ENCODE peak calls at places on chromosomes 7 and 10, in five cellular contexts. One of them, this sample, is unnamed.

GRCh38 chr7:29337628-29338116 is 143.1 kb downstream of the CHN2 start:
- DNase-seq in sigmoid colon: no peak
- DNase-seq in stomach: no peak
- DNase-seq in SK-N-SH: no peak
- DNase-seq in transverse colon: no peak
- DNase-seq in this sample: no peak

GRCh38 chr10:32454148-32454547 is 8.2 kb downstream of the CCDC7 start:
- DNase-seq in SK-N-SH: no peak
- DNase-seq in sigmoid colon: no peak
- DNase-seq in stomach: no peak
- DNase-seq in transverse colon: peak
- DNase-seq in this sample: no peak

GRCh38 chr7:8320174-8320573 is 58.2 kb upstream of the ICA1 start:
- DNase-seq in sigmoid colon: no peak
- DNase-seq in transverse colon: no peak
- DNase-seq in stomach: no peak
- DNase-seq in SK-N-SH: no peak
- DNase-seq in this sample: no peak

GRCh38 chr10:33157108-33157507 is 177.4 kb downstream of the NRP1 start:
- DNase-seq in stomach: no peak
- DNase-seq in SK-N-SH: no peak
- DNase-seq in transverse colon: no peak
- DNase-seq in sigmoid colon: no peak
- DNase-seq in this sample: no peak

GRCh38 chr7:141480953-141481352 is 70.3 kb upstream of the AGK start:
- DNase-seq in transverse colon: no peak
- DNase-seq in sigmoid colon: no peak
- DNase-seq in stomach: no peak
- DNase-seq in SK-N-SH: peak
- DNase-seq in this sample: no peak

GRCh38 chr10:58278274-58278961 is 9.5 kb downstream of the CISD1 start:
- DNase-seq in SK-N-SH: no peak
- DNase-seq in sigmoid colon: no peak
- DNase-seq in transverse colon: no peak
- DNase-seq in stomach: no peak
- DNase-seq in this sample: no peak

GRCh38 chr10:99775850-99776249 is 6.6 kb upstream of the ABCC2 start:
- DNase-seq in SK-N-SH: peak
- DNase-seq in transverse colon: no peak
- DNase-seq in sigmoid colon: no peak
- DNase-seq in stomach: no peak
- DNase-seq in this sample: no peak

GRCh38 chr10:93438796-93439253 is 43.3 kb downstream of the MYOF start:
- DNase-seq in transverse colon: peak
- DNase-seq in SK-N-SH: no peak
- DNase-seq in stomach: peak
- DNase-seq in sigmoid colon: no peak
- DNase-seq in this sample: no peak

GRCh38 chr10:112653215-112653614 is 206.2 kb downstream of the VTI1A start:
- DNase-seq in SK-N-SH: no peak
- DNase-seq in sigmoid colon: no peak
- DNase-seq in transverse colon: peak
- DNase-seq in stomach: no peak
- DNase-seq in this sample: no peak

GRCh38 chr7:139635521-139636240 is 112.2 kb downstream of the CLEC2L start:
- DNase-seq in SK-N-SH: no peak
- DNase-seq in stomach: no peak
- DNase-seq in transverse colon: no peak
- DNase-seq in sigmoid colon: no peak
- DNase-seq in this sample: no peak

GRCh38 chr7:1425292-1426136 is 33.8 kb downstream of the MICALL2 start:
- DNase-seq in stomach: no peak
- DNase-seq in transverse colon: no peak
- DNase-seq in SK-N-SH: peak
- DNase-seq in sigmoid colon: no peak
- DNase-seq in this sample: no peak

GRCh38 chr7:137670521-137671064 is 176.2 kb downstream of the DGKI start:
- DNase-seq in sigmoid colon: no peak
- DNase-seq in transverse colon: no peak
- DNase-seq in SK-N-SH: peak
- DNase-seq in stomach: no peak
- DNase-seq in this sample: no peak

GRCh38 chr7:107690084-107690483 is 29.5 kb downstream of the SLC26A4 start:
- DNase-seq in SK-N-SH: no peak
- DNase-seq in stomach: no peak
- DNase-seq in sigmoid colon: no peak
- DNase-seq in transverse colon: no peak
- DNase-seq in this sample: no peak

GRCh38 chr7:51369746-51370145 is 53.1 kb upstream of the COBL start:
- DNase-seq in SK-N-SH: no peak
- DNase-seq in transverse colon: no peak
- DNase-seq in sigmoid colon: no peak
- DNase-seq in stomach: no peak
- DNase-seq in this sample: no peak

GRCh38 chr7:105677395-105677701 is 96.1 kb upstream of the EFCAB10 start:
- DNase-seq in transverse colon: no peak
- DNase-seq in stomach: no peak
- DNase-seq in SK-N-SH: no peak
- DNase-seq in sigmoid colon: no peak
- DNase-seq in this sample: no peak

GRCh38 chr7:105674200-105675030 is 93.1 kb upstream of the EFCAB10 start:
- DNase-seq in SK-N-SH: no peak
- DNase-seq in stomach: no peak
- DNase-seq in sigmoid colon: no peak
- DNase-seq in transverse colon: no peak
- DNase-seq in this sample: no peak

GRCh38 chr7:105673367-105674188 is 92.3 kb upstream of the EFCAB10 start:
- DNase-seq in transverse colon: peak
- DNase-seq in sigmoid colon: peak
- DNase-seq in SK-N-SH: no peak
- DNase-seq in stomach: peak
- DNase-seq in this sample: no peak

GRCh38 chr7:105677803-105678583 is 96.7 kb upstream of the EFCAB10 start:
- DNase-seq in transverse colon: peak
- DNase-seq in sigmoid colon: no peak
- DNase-seq in SK-N-SH: no peak
- DNase-seq in stomach: peak
- DNase-seq in this sample: no peak

DNA sequence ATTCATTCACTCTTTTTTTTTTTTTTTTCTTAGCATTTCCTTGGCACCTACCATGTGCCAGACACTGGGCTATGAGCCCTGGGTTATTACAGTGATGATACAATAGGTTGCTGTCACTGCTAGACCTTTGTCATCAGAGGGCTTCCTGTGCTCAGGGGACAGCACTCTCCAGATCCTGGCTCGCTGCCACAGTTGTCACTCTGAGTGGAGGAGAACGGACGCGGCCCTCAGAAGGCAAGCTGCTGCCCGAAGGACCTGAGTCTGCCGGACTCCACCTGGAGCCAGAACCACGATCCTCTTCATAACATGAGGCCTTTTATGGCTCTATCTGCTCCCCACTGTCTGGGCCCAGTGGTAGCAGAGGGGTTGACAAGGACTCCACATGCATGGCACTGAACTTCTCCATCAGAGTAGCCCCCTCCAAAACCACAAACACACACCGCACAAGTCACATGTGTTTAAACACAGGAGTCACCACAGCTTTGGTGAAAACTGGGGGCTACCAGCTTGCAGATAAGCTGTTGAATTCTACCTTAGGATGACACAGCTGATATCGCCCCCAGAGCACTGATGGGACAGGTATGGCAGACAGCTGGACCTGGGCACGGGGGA is 94.7 kb upstream of the EFCAB10 start:
- DNase-seq in stomach: peak
- DNase-seq in sigmoid colon: no peak
- DNase-seq in transverse colon: peak
- DNase-seq in SK-N-SH: no peak
- DNase-seq in this sample: no peak
- TF ChIP-seq POLR2AphosphoS5 in stomach: no peak
- TF ChIP-seq POLR2AphosphoS5 in sigmoid colon: no peak
- TF ChIP-seq POLR2AphosphoS5 in transverse colon: no peak
- TF ChIP-seq POLR2AphosphoS5 in SK-N-SH: no peak
- TF ChIP-seq POLR2AphosphoS5 in this sample: no peak

GRCh38 chr7:136078630-136079029 is 101.5 kb upstream of the MTPN start:
- DNase-seq in sigmoid colon: no peak
- DNase-seq in transverse colon: no peak
- DNase-seq in SK-N-SH: no peak
- DNase-seq in stomach: no peak
- DNase-seq in this sample: no peak
- TF ChIP-seq EP300 in sigmoid colon: no peak
- TF ChIP-seq EP300 in transverse colon: no peak
- TF ChIP-seq EP300 in SK-N-SH: no peak
- TF ChIP-seq EP300 in stomach: no peak
- TF ChIP-seq EP300 in this sample: no peak

GRCh38 chr10:15715619-15716227 is 4.0 kb downstream of the ITGA8 start:
- DNase-seq in SK-N-SH: peak
- DNase-seq in sigmoid colon: no peak
- DNase-seq in transverse colon: no peak
- DNase-seq in stomach: no peak
- DNase-seq in this sample: no peak

GRCh38 chr10:15719062-15719898 is 442 bp downstream of the ITGA8 start:
- DNase-seq in stomach: no peak
- DNase-seq in transverse colon: peak
- DNase-seq in SK-N-SH: peak
- DNase-seq in sigmoid colon: no peak
- DNase-seq in this sample: no peak

GRCh38 chr10:15720635-15721310 is 1.1 kb upstream of the ITGA8 start:
- DNase-seq in stomach: no peak
- DNase-seq in sigmoid colon: no peak
- DNase-seq in SK-N-SH: no peak
- DNase-seq in transverse colon: no peak
- DNase-seq in this sample: no peak

GRCh38 chr10:15719899-15720634 is at the start of gene ITGA8:
- DNase-seq in stomach: no peak
- DNase-seq in sigmoid colon: no peak
- DNase-seq in SK-N-SH: peak
- DNase-seq in transverse colon: peak
- DNase-seq in this sample: no peak

DNA sequence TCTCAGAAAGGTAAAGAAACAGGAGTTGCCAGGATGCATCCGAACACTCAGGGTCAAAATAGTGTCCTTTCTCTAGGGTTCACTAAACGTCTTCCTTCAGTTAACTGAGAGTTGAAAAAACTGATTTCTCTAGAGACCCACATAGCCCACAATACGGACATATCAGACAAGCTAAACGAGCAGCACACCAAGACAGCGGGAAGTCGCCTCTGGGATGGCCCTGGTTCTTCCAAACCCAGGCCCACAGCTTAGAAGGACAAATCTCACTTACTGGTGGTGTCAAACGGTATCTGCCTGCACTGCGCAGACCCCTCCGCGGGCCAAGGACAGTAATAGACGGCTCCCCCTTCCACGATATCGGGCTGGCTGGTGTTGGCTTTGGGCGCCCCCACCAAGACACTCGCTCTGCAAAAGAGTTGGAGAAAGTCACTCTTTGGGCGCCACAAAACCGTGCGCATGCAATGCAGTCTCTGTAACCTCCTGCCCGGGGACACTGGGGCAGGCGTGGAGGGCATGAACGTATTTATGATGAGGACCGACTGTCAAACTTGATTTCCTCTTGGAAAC is 1.1 kb downstream of the ITGA8 start:
- DNase-seq in stomach: no peak
- DNase-seq in SK-N-SH: no peak
- DNase-seq in transverse colon: no peak
- DNase-seq in sigmoid colon: no peak
- DNase-seq in this sample: no peak
- H3K4me3 ChIP-seq in stomach: peak
- H3K4me3 ChIP-seq in SK-N-SH: no peak
- H3K4me3 ChIP-seq in transverse colon: no peak
- H3K4me3 ChIP-seq in sigmoid colon: no peak
- H3K4me3 ChIP-seq in this sample: peak

DNA sequence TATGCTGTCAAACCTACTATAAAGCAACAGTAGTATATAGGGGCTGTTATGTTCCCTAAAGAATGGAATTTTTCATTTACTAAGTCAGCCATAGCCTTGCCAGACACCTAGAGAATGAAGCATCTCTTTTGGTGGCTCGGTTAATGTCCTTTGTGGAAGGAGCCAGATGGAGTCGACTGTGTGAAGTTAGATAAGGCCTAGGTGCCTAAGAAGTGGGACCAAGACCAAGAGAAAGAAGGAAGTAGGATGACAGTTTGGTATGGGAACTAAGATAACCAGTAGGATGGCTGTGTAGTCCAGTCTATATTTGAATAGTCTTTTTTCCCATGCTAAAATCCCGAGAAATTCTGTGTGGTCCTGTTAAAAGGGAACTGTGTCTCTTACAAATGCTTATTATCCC is 62.2 kb downstream of the REEP3 start:
- DNase-seq in SK-N-SH: no peak
- DNase-seq in transverse colon: no peak
- DNase-seq in sigmoid colon: no peak
- DNase-seq in stomach: no peak
- DNase-seq in this sample: no peak
- TF ChIP-seq POLR2AphosphoS5 in SK-N-SH: no peak
- TF ChIP-seq POLR2AphosphoS5 in transverse colon: no peak
- TF ChIP-seq POLR2AphosphoS5 in sigmoid colon: no peak
- TF ChIP-seq POLR2AphosphoS5 in stomach: no peak
- TF ChIP-seq POLR2AphosphoS5 in this sample: no peak

DNA sequence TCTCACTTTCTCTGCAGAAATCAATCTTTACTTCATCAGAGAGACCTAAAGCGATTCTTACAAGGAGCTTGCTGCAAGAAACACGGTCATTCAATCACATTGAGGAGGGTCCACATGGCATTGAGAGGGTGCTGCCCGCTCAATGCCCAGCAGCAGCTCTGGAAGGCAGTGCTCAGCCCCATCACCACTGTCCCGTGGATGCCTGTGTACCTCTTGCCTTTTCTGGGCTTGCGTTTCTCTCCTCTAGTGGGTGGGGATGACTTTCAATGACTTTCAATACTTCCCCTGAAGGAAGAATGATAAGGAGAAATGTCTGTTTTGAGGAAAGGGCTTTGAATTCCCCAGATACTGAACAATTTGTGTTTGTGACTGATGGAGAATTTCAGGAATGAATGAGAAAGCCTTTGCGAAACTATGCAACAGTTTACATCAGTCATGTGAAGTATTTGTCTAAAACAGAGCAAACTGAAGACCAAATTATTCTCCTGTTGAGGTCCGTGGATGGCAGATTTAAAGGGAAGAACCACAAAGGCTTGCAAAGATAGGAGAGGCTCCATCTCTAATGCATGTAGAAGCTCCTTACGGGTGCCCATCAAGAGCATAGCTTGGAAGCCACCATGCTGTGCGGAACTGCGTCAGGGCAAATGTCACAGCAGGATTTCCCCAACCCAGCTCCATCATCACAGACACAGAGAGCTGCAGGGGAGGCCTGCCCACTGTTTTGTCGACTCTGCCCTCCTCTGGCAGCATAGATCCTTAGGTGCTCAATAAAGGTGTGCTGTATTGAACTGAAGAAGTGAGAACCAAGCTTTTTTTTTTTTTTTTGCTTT is 6.6 kb upstream of the ZNF22 start:
- DNase-seq in stomach: no peak
- DNase-seq in transverse colon: no peak
- DNase-seq in SK-N-SH: no peak
- DNase-seq in sigmoid colon: peak
- DNase-seq in this sample: no peak
- TF ChIP-seq EP300 in stomach: no peak
- TF ChIP-seq EP300 in transverse colon: no peak
- TF ChIP-seq EP300 in SK-N-SH: no peak
- TF ChIP-seq EP300 in sigmoid colon: no peak
- TF ChIP-seq EP300 in this sample: no peak

This sample was measured in suprapubic skin.